ENCODE peak calls at places on chromosomes 6 and 20, in seven cellular contexts. F, U, Q, R, T, G and P are unnamed samples.

GRCh38 chr6:8375916-8376315 is 59.4 kb downstream of the SLC35B3 start:
- DNase-seq in G (no peak), Q (no peak), U (no peak), R (no peak), T (no peak), F (no peak), P (no peak)

GRCh38 chr20:49381558-49382493 is 100.6 kb downstream of the KCNB1 start:
- DNase-seq in Q (no peak), F (peak), G (no peak), T (no peak), U (no peak), R (peak), P (no peak)

GRCh38 chr6:149560736-149561135 is 5.4 kb upstream of the GINM1 start:
- DNase-seq in R (peak), U (peak), Q (no peak), T (no peak), G (no peak), F (no peak), P (no peak)

GRCh38 chr6:40988634-40989033 is 50.4 kb downstream of the UNC5CL start:
- DNase-seq in R (no peak), U (no peak), G (no peak), F (no peak), T (no peak), Q (no peak), P (no peak)

GRCh38 chr6:149129401-149130077 is 188.0 kb upstream of the TAB2 start:
- DNase-seq in T (no peak), Q (no peak), G (no peak), F (no peak), R (peak), U (no peak), P (no peak)

GRCh38 chr20:46708172-46708860 is 1.1 kb upstream of the SLC2A10 start:
- DNase-seq in F (no peak), T (no peak), U (no peak), R (no peak), Q (no peak), G (no peak), P (no peak)

GRCh38 chr6:12164508-12164770 is 125.7 kb upstream of the EDN1 start:
- DNase-seq in F (no peak), U (no peak), T (no peak), G (no peak), Q (no peak), R (no peak), P (no peak)

GRCh38 chr6:38901802-38902522 is 146.6 kb upstream of the GLP1R start:
- DNase-seq in Q (no peak), R (no peak), G (no peak), U (no peak), F (no peak), T (no peak), P (no peak)

GRCh38 chr20:62175711-62176110 is 7.1 kb upstream of the MTG2 start:
- DNase-seq in F (no peak), Q (no peak), G (no peak), U (no peak), R (no peak), T (no peak), P (no peak)

GRCh38 chr6:3372912-3373554 is 83.8 kb downstream of the SLC22A23 start:
- DNase-seq in T (no peak), G (no peak), Q (no peak), R (no peak), U (no peak), F (no peak), P (no peak)

GRCh38 chr6:115613488-115613887 is 447.2 kb downstream of the FRK start:
- DNase-seq in R (peak), U (no peak), G (no peak), Q (no peak), F (no peak), T (no peak), P (no peak)

GRCh38 chr6:34068462-34069044 is 77.3 kb downstream of the GRM4 start:
- DNase-seq in F (no peak), T (no peak), R (no peak), U (no peak), Q (no peak), G (no peak), P (no peak)

GRCh38 chr20:11373391-11373790 is 544.3 kb upstream of the BTBD3 start:
- DNase-seq in R (no peak), Q (no peak), F (no peak), U (no peak), T (no peak), G (no peak), P (no peak)

GRCh38 chr6:32178547-32179440 is 589 bp downstream of the RNF5 start:
- DNase-seq in R (no peak), Q (no peak), F (no peak), T (no peak), U (peak), G (no peak), P (no peak)

GRCh38 chr20:64109390-64109747 is 2.0 kb upstream of the NPBWR2 start:
- DNase-seq in T (no peak), G (no peak), F (no peak), U (no peak), Q (no peak), R (no peak), P (no peak)

GRCh38 chr6:135812085-135812526 is 39.4 kb upstream of the PDE7B start:
- DNase-seq in T (no peak), U (no peak), Q (no peak), R (peak), G (no peak), F (no peak), P (no peak)

GRCh38 chr6:14216931-14217684 is 99.5 kb downstream of the CD83 start:
- DNase-seq in T (no peak), F (no peak), G (no peak), R (no peak), Q (no peak), U (no peak), P (no peak)

GRCh38 chr6:10756085-10756484 is 8.5 kb downstream of the TMEM14B start:
- DNase-seq in G (no peak), U (no peak), T (no peak), Q (no peak), F (no peak), R (no peak), P (no peak)

GRCh38 chr20:32325706-32326506 is 32.2 kb upstream of the ASXL1 start:
- DNase-seq in Q (no peak), R (no peak), T (no peak), U (peak), F (no peak), G (no peak), P (no peak)

GRCh38 chr20:58359441-58359840 is 29.6 kb upstream of the VAPB start:
- DNase-seq in U (no peak), Q (no peak), R (no peak), G (no peak), F (no peak), T (no peak), P (no peak)